ENCODE peak calls at places on chromosome 18, in five cellular contexts. Z, R, J, I and O are unnamed samples.

GRCh38 chr18:35749701-35750100 is 168.2 kb downstream of the GALNT1 start:
- DNase-seq in Z (no peak), R (no peak), J (no peak), I (no peak), O (no peak)

GRCh38 chr18:57088883-57089282 is 58.0 kb upstream of the BOD1L2 start:
- DNase-seq in Z (no peak), R (no peak), J (no peak), I (no peak), O (peak; percentile 80)

GRCh38 chr18:63336366-63337099 is 17.0 kb upstream of the BCL2 start:
- DNase-seq in Z (no peak), R (no peak), J (peak; percentile 73), I (peak; percentile 93), O (no peak)

GRCh38 chr18:56676639-56677038 is 25.5 kb downstream of the WDR7 start:
- DNase-seq in Z (no peak), R (no peak), J (no peak), I (no peak), O (no peak)

GRCh38 chr18:48996901-48997463 is 46.2 kb upstream of the SMAD7 start:
- DNase-seq in Z (no peak), R (no peak), J (peak; percentile 34), I (peak; percentile 96), O (no peak)

GRCh38 chr18:69097349-69097748 is 299.5 kb downstream of the CCDC102B start:
- DNase-seq in Z (no peak), R (no peak), J (no peak), I (no peak), O (no peak)

GRCh38 chr18:12394428-12394827 is 13.3 kb upstream of the PRELID3A start:
- DNase-seq in Z (peak; percentile 61), R (no peak), J (peak; percentile 24), I (no peak), O (no peak)

GRCh38 chr18:3823073-3823472 is 373.1 kb downstream of the TGIF1 start:
- DNase-seq in Z (no peak), R (no peak), J (no peak), I (no peak), O (no peak)

GRCh38 chr18:77086656-77087390 is 45.8 kb downstream of the MBP start:
- DNase-seq in Z (no peak), R (no peak), J (no peak), I (peak; percentile 11), O (no peak)

GRCh38 chr18:45175505-45175904 is 439.8 kb upstream of the SLC14A2 start:
- DNase-seq in Z (no peak), R (no peak), J (no peak), I (no peak), O (no peak)

GRCh38 chr18:45251236-45251635 is 364.0 kb upstream of the SLC14A2 start:
- DNase-seq in Z (no peak), R (no peak), J (no peak), I (no peak), O (no peak)

GRCh38 chr18:74929110-74929509 is 279.8 kb downstream of the PTGR3 start:
- DNase-seq in Z (no peak), R (no peak), J (no peak), I (no peak), O (no peak)

GRCh38 chr18:5498452-5498851 is 45.3 kb downstream of the EPB41L3 start:
- DNase-seq in Z (no peak), R (no peak), J (no peak), I (no peak), O (no peak)

GRCh38 chr18:49980869-49981268 is 167.5 kb upstream of the ACAA2 start:
- DNase-seq in Z (no peak), R (no peak), J (no peak), I (no peak), O (no peak)

GRCh38 chr18:34626404-34627137 is 83.5 kb upstream of the DTNA start:
- DNase-seq in Z (no peak), R (no peak), J (no peak), I (no peak), O (no peak)

GRCh38 chr18:58495202-58495601 is 133.7 kb downstream of the ALPK2 start:
- DNase-seq in Z (peak; percentile 25), R (no peak), J (no peak), I (peak; percentile 66), O (no peak)

GRCh38 chr18:31478688-31479087 is 19.3 kb upstream of the DSG2 start:
- DNase-seq in Z (no peak), R (no peak), J (no peak), I (no peak), O (no peak)

GRCh38 chr18:72675394-72675793 is 131.3 kb upstream of the CBLN2 start:
- DNase-seq in Z (no peak), R (no peak), J (no peak), I (peak; percentile 5), O (no peak)

GRCh38 chr18:23982154-23983071 is 32.1 kb upstream of the TTC39C start:
- DNase-seq in Z (no peak), R (no peak), J (peak; percentile 29), I (peak; percentile 37), O (no peak)

GRCh38 chr18:55228191-55228590 is 268.9 kb upstream of the CCDC68 start:
- DNase-seq in Z (no peak), R (no peak), J (no peak), I (peak; percentile 51), O (no peak)

GRCh38 chr18:22737054-22737453 is 196.1 kb upstream of the RBBP8 start:
- DNase-seq in Z (no peak), R (no peak), J (no peak), I (no peak), O (no peak)

GRCh38 chr18:6406075-6406909 is 8.4 kb downstream of the L3MBTL4 start:
- DNase-seq in Z (no peak), R (no peak), J (peak; percentile 3), I (peak; percentile 54), O (no peak)

GRCh38 chr18:40414155-40414754 is 1540.8 kb upstream of the PIK3C3 start:
- DNase-seq in Z (no peak), R (no peak), J (no peak), I (peak; percentile 4), O (no peak)

GRCh38 chr18:2960983-2961696 is 51.8 kb downstream of the LPIN2 start:
- DNase-seq in Z (no peak), R (no peak), J (no peak), I (no peak), O (no peak)

GRCh38 chr18:73564073-73564472 is 583.6 kb downstream of the FBXO15 start:
- DNase-seq in Z (no peak), R (no peak), J (peak; percentile 47), I (peak; percentile 71), O (peak; percentile 18)

GRCh38 chr18:44696892-44697291 is 16.2 kb downstream of the SETBP1 start:
- DNase-seq in Z (no peak), R (no peak), J (no peak), I (no peak), O (no peak)

GRCh38 chr18:32683044-32683443 is 89.8 kb downstream of the KLHL14 start:
- DNase-seq in Z (no peak), R (no peak), J (no peak), I (no peak), O (no peak)

GRCh38 chr18:77360315-77361186 is 110.9 kb downstream of the GALR1 start:
- DNase-seq in Z (no peak), R (no peak), J (no peak), I (no peak), O (no peak)

GRCh38 chr18:7657050-7657449 is 89.9 kb downstream of the PTPRM start:
- DNase-seq in Z (no peak), R (no peak), J (no peak), I (no peak), O (no peak)

GRCh38 chr18:7177131-7177744 is 53.7 kb upstream of the LRRC30 start:
- DNase-seq in Z (no peak), R (no peak), J (peak; percentile 69), I (peak; percentile 69), O (peak; percentile 51)

GRCh38 chr18:78295271-78295670 is 684.3 kb upstream of the SALL3 start:
- DNase-seq in Z (no peak), R (no peak), J (no peak), I (no peak), O (no peak)

GRCh38 chr18:61870151-61870550 is 22.7 kb downstream of the RNF152 start:
- DNase-seq in Z (no peak), R (no peak), J (no peak), I (peak; percentile 59), O (peak; percentile 9)